ENCODE peak calls at places on chromosome 7, in six cellular contexts. Q is HCT116; S is heart left ventricle; F is endodermal cell; H is CD4-positive, alpha-beta memory T cell; R is fibroblast of the aortic adventitia. Z is an unnamed sample.

GRCh38 chr7:28725045-28725630 is 233.0 kb downstream of the TRIL start:
- DNase-seq in Q (no peak), S (no peak), F (no peak), H (no peak), R (no peak), Z (peak)

GRCh38 chr7:114819629-114820362 is 102.1 kb upstream of the MDFIC start:
- DNase-seq in Q (peak), S (no peak), F (no peak), H (no peak), R (peak), Z (peak)

GRCh38 chr7:85115862-85116261 is 71.0 kb downstream of the SEMA3D start:
- DNase-seq in Q (no peak), S (no peak), F (no peak), H (no peak), R (no peak), Z (no peak)

GRCh38 chr7:102412548-102412947 is 16.4 kb downstream of the PRKRIP1 start:
- DNase-seq in Q (no peak), S (peak), F (peak), H (peak), R (peak), Z (no peak)

GRCh38 chr7:132815696-132816334 is 239.5 kb upstream of the PLXNA4 start:
- DNase-seq in Q (no peak), S (no peak), F (no peak), H (no peak), R (peak), Z (no peak)

GRCh38 chr7:140165422-140165821 is 11.4 kb downstream of the KDM7A start:
- DNase-seq in Q (peak), S (no peak), F (no peak), H (no peak), R (peak), Z (no peak)

GRCh38 chr7:30647589-30647988 is 34.7 kb downstream of the CRHR2 start:
- DNase-seq in Q (no peak), S (no peak), F (no peak), H (no peak), R (no peak), Z (no peak)

GRCh38 chr7:156842740-156843140 is 50.2 kb downstream of the LMBR1 start:
- DNase-seq in Q (no peak), S (no peak), F (no peak), H (no peak), R (no peak), Z (no peak)

GRCh38 chr7:5360451-5360850 is 63.2 kb downstream of the TNRC18 start:
- DNase-seq in Q (no peak), S (no peak), F (peak), H (no peak), R (no peak), Z (no peak)

GRCh38 chr7:47634273-47634672 is 52.4 kb upstream of the TNS3 start:
- DNase-seq in Q (no peak), S (no peak), F (no peak), H (no peak), R (no peak), Z (peak)
- H3K4me3 ChIP-seq in Q (no peak), S (no peak), F (no peak), H (no peak), R (no peak), Z (no peak)

GRCh38 chr7:116327751-116328150 is 117.4 kb downstream of the TES start:
- DNase-seq in Q (peak), S (no peak), F (no peak), H (no peak), R (peak), Z (no peak)
- H3K4me3 ChIP-seq in Q (no peak), S (no peak), F (no peak), H (no peak), R (no peak), Z (no peak)

GRCh38 chr7:898460-898854 is 22.1 kb downstream of the GET4 start:
- DNase-seq in Q (no peak), S (no peak), F (no peak), H (no peak), R (no peak), Z (no peak)

GRCh38 chr7:898855-899681 is 22.7 kb downstream of the GET4 start:
- DNase-seq in Q (no peak), S (no peak), F (no peak), H (no peak), R (no peak), Z (no peak)

GRCh38 chr7:901041-901387 is 24.7 kb downstream of the GET4 start:
- DNase-seq in Q (no peak), S (no peak), F (no peak), H (no peak), R (no peak), Z (no peak)

GRCh38 chr7:900331-901040 is 24.1 kb downstream of the GET4 start:
- DNase-seq in Q (no peak), S (no peak), F (no peak), H (no peak), R (no peak), Z (no peak)

DNA sequence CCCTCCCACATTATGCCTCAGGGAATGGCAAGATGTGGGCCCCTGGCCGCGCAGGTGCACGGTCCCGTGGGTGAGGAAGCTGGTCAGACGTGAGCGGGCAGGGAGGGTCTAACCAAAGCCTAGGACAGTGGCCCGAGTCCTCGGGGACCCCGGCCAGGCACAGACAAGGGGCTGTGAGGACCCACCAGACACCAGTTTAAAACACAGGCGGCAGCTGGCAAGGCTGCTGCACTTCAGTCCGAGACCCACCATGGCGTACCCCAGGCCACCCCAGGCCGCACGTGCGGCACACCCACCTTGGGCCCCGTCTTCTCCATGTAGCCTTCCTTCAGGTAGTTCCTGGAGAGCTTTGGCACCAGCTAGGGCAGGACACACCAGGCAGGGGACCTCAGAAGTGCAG is 23.5 kb downstream of the GET4 start:
- DNase-seq in Q (no peak), S (no peak), F (no peak), H (no peak), R (no peak), Z (no peak)
- H3K4me3 ChIP-seq in Q (no peak), S (no peak), F (no peak), H (no peak), R (no peak), Z (no peak)

GRCh38 chr7:137992738-137993394 is 9.0 kb downstream of the CREB3L2 start:
- DNase-seq in Q (no peak), S (peak), F (no peak), H (no peak), R (peak), Z (peak)
- H3K4me3 ChIP-seq in Q (no peak), S (no peak), F (no peak), H (no peak), R (peak), Z (no peak)

DNA sequence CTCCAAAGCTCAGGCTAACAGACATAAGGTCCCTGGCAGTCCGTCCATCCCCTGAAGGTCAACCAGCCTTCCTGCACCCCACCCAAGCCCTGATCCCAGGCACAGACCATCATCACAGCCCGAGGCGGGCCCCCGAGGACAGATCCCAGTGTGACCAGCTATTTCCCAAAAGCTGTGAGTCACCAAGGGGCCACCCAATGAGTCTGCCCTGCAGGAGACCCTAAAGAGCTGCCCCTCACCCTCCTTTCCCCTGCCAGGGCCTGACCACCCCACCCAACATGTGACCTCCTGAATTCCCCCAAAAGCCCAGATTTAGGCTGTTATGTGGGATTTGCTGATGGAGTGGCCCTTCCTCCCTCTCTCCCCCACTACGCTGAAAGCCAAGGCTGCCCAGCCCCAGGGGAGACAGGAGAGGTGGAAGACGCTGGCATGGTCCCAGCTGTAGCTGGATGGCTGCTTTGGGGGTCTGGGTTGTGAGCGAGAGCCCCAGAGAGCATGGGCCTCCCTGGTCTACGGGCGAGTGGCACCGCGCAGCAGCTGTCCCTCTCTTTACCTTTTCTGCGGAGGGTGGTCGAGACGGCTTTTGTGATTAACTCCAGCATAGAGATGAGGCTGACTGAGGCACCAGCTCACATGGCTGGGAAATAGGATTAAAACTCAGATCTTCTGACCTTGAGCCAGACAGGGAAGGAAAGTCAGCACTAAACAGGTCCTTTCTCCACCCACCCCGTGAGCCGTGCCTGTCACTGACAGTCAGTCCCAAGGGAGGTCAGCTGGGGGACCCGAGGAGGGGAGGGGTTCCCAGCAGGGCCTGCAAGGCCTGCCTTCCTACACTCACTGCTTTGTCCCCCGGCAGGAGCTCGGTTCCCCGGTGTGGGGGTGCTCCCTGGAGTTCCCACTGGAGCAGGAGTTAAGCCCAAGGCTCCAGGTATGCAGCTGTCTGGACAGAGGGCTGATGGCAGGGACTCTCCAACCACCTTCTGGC is 16.7 kb downstream of the ELN start:
- DNase-seq in Q (no peak), S (peak), F (no peak), H (no peak), R (no peak), Z (no peak)
- H3K4me3 ChIP-seq in Q (no peak), S (no peak), F (no peak), H (no peak), R (no peak), Z (no peak)

DNA sequence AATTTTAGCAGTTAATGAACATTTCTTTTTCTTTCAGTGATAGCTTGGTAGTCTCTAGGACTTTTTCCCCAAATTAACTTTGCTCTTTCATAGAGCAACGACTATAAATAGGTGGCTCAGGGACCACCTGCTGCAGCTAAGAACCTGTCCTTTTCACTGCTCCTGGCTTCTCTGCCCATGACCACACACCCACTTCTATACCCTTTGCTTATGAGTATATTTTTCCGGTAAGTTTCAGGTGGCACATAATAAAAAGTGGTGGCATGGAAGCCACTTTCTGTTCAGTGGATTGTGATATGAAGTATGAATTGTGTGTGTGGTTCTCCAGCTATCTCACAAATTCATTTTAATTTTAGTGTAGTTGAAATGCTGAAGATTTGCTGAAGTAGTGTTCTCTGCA is 1.2 kb downstream of the ING3 start:
- DNase-seq in Q (no peak), S (no peak), F (no peak), H (no peak), R (no peak), Z (no peak)
- H3K4me3 ChIP-seq in Q (peak), S (peak), F (peak), H (peak), R (peak), Z (peak)

GRCh38 chr7:80466638-80467037 is 45.2 kb downstream of the GNAT3 start:
- DNase-seq in Q (no peak), S (no peak), F (no peak), H (no peak), R (no peak), Z (no peak)
- H3K4me3 ChIP-seq in Q (no peak), S (no peak), F (no peak), H (no peak), R (no peak), Z (no peak)

GRCh38 chr7:100568936-100569844 is 4.5 kb downstream of the SAP25 start:
- DNase-seq in Q (no peak), S (peak), F (peak), H (peak), R (no peak), Z (no peak)
- H3K4me3 ChIP-seq in Q (no peak), S (peak), F (peak), H (no peak), R (no peak), Z (no peak)

DNA sequence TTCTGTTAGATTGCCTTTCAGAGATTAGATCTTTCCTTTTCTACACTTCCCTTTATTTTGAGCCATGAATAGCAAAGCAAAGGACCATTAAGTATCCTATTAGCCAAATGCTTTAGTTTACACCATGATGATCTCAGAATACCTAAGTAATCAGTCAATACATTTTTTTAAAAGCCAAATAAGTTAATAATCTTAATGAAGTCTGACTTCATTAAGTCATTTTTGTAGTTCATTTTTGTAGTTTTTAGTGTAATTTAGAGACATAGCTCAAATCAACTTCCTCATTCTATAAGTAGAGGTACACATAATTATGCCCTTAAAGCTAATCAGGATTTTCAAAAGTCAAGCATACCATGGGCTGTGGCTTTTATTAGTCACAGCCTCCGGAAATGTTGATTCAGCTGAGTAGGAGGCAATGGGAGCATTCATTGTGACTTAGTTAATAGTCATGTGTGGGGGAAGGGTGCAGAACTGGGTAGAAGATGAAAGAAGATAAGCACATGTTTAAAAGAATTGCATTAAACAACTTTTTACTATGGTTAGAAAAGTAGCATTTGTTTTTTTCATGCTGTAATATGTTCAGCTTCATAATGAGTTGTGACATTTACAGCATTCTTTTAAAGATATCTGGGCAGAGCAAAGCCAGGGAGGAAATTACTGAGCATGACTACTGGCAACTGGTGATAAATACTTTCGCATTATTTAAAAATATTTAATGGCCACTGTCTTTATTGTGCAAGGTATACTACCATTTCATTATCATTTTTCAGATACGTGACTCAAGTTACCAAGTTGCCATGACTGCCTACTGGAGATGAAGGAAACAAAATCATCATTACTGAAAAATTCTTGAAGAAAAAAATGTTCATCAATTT is 57.3 kb upstream of the CCDC71L start:
- DNase-seq in Q (peak), S (no peak), F (peak), H (peak), R (peak), Z (peak)
- H3K4me3 ChIP-seq in Q (no peak), S (no peak), F (peak), H (no peak), R (no peak), Z (no peak)

Z was measured in MG63.